ENCODE peak calls at places on chromosomes 5 and 9, in seven cellular contexts. T, G, S, L, M, Y and D are unnamed samples.

GRCh38 chr9:96482471-96482870 is 32.5 kb downstream of the HABP4 start:
- DNase-seq in S (no peak), G (no peak), L (no peak), Y (no peak), T (no peak), M (no peak), D (no peak)

GRCh38 chr9:116149844-116150243 is 3.7 kb upstream of the PAPPA start:
- DNase-seq in M (no peak), G (no peak), L (no peak), S (peak), T (no peak), Y (peak), D (no peak)

GRCh38 chr9:33024126-33024965 is 727 bp upstream of the DNAJA1 start:
- DNase-seq in T (no peak), L (peak), S (peak), Y (peak), M (peak), G (no peak), D (no peak)

GRCh38 chr5:81147970-81148571 is 85.1 kb upstream of the CKMT2 start:
- DNase-seq in G (no peak), T (no peak), L (no peak), S (no peak), Y (no peak), M (no peak), D (no peak)

GRCh38 chr5:116864838-116865190 is 290.2 kb upstream of the SEMA6A start:
- DNase-seq in T (no peak), M (no peak), S (no peak), Y (no peak), G (no peak), L (no peak), D (no peak)

GRCh38 chr9:114484854-114485443 is 20.3 kb downstream of the WHRN start:
- DNase-seq in Y (peak), L (no peak), M (peak), G (peak), S (no peak), T (no peak), D (peak)

GRCh38 chr9:125986966-125987365 is 239.8 kb downstream of the PBX3 start:
- DNase-seq in G (no peak), T (no peak), Y (no peak), L (no peak), S (no peak), M (no peak), D (no peak)

GRCh38 chr9:126932871-126933321 is 18.3 kb downstream of the RALGPS1 start:
- DNase-seq in T (no peak), S (no peak), L (no peak), M (no peak), G (no peak), Y (no peak), D (no peak)

GRCh38 chr9:86082870-86083269 is 16.5 kb downstream of the GOLM1 start:
- DNase-seq in Y (no peak), S (peak), M (peak), L (no peak), G (no peak), T (no peak), D (no peak)

GRCh38 chr9:69468380-69468779 is 143.4 kb downstream of the ENTREP1 start:
- DNase-seq in G (no peak), T (no peak), S (no peak), L (no peak), M (no peak), Y (no peak), D (no peak)

GRCh38 chr5:98187945-98188344 is 585.5 kb upstream of the RGMB start:
- DNase-seq in Y (no peak), L (no peak), M (peak), G (no peak), T (no peak), S (no peak), D (no peak)

GRCh38 chr9:69377291-69377690 is 52.3 kb downstream of the ENTREP1 start:
- DNase-seq in M (no peak), T (no peak), Y (no peak), S (no peak), G (no peak), L (no peak), D (no peak)

GRCh38 chr9:69469136-69469535 is 144.1 kb downstream of the ENTREP1 start:
- DNase-seq in S (peak), G (no peak), M (no peak), L (no peak), Y (no peak), T (no peak), D (no peak)

GRCh38 chr5:80142996-80143395 is 107.8 kb downstream of the THBS4 start:
- DNase-seq in T (no peak), L (no peak), Y (no peak), S (no peak), G (no peak), M (no peak), D (no peak)

GRCh38 chr9:81535542-81536241 is 153.7 kb downstream of the TLE1 start:
- DNase-seq in S (peak), L (no peak), Y (no peak), T (no peak), G (no peak), M (peak), D (no peak)

GRCh38 chr5:66881475-66882161 is 285.4 kb downstream of the MAST4 start:
- DNase-seq in T (no peak), M (peak), S (no peak), L (no peak), G (no peak), Y (no peak), D (no peak)

GRCh38 chr5:15992918-15993317 is 186.7 kb downstream of the MARCHF11 start:
- DNase-seq in G (no peak), L (no peak), M (peak), T (no peak), S (no peak), Y (no peak), D (no peak)

GRCh38 chr5:139131062-139131856 is 66.9 kb downstream of the SIL1 start:
- DNase-seq in S (peak), G (peak), Y (no peak), M (peak), L (no peak), T (peak), D (no peak)

GRCh38 chr5:122195784-122196394 is 66.5 kb downstream of the ZNF474 start:
- DNase-seq in L (no peak), Y (peak), T (no peak), M (peak), S (peak), G (peak), D (no peak)

GRCh38 chr9:77946969-77947368 is 84.6 kb downstream of the GNAQ start:
- DNase-seq in L (no peak), T (no peak), S (peak), G (no peak), M (peak), Y (no peak), D (no peak)

GRCh38 chr5:111131356-111131755 is 39.2 kb downstream of the WDR36 start:
- DNase-seq in M (peak), G (no peak), Y (no peak), S (no peak), T (no peak), L (no peak), D (no peak)

GRCh38 chr9:130870491-130871381 is 25.9 kb downstream of the QRFP start:
- DNase-seq in M (peak), T (no peak), S (no peak), G (no peak), L (no peak), Y (peak), D (no peak)

GRCh38 chr5:84603557-84604185 is 219.0 kb upstream of the EDIL3 start:
- DNase-seq in T (peak), L (no peak), Y (no peak), S (no peak), M (peak), G (no peak), D (no peak)

GRCh38 chr5:69331528-69332445 is 814 bp downstream of the CCDC125 start:
- DNase-seq in L (no peak), G (no peak), S (no peak), T (no peak), M (no peak), Y (no peak), D (no peak)

GRCh38 chr5:126972062-126972895 is 58.1 kb downstream of the MARCHF3 start:
- DNase-seq in S (no peak), L (no peak), T (no peak), G (no peak), M (no peak), Y (peak), D (no peak)